ENCODE peak calls at places on chromosome 15, in four cellular contexts. D is thyroid gland, Z is AG04450, V is psoas muscle. R is an unnamed sample.

GRCh38 chr15:95663156-95663831 is 667.2 kb upstream of the NR2F2 start:
- DNase-seq in D (no peak), Z (peak; percentile 44), V (no peak), R (peak; percentile 88)

GRCh38 chr15:96360581-96361308 is 30.2 kb downstream of the NR2F2 start:
- DNase-seq in D (no peak), Z (no peak), V (no peak), R (no peak)

GRCh38 chr15:96255599-96255998 is 74.9 kb upstream of the NR2F2 start:
- DNase-seq in D (no peak), Z (no peak), V (no peak), R (no peak)

GRCh38 chr15:89016549-89017041 is 71.7 kb upstream of the ABHD2 start:
- DNase-seq in D (peak; percentile 25), Z (no peak), V (peak; percentile 18), R (no peak)

GRCh38 chr15:92954578-92954977 is 54.5 kb downstream of the CHD2 start:
- DNase-seq in D (no peak), Z (no peak), V (no peak), R (no peak)

GRCh38 chr15:78282324-78282723 is 17.1 kb downstream of the SKIC8 start:
- DNase-seq in D (no peak), Z (no peak), V (no peak), R (peak; percentile 83)

GRCh38 chr15:52011711-52012144 is 7.3 kb upstream of the MAPK6 start:
- DNase-seq in D (no peak), Z (no peak), V (no peak), R (peak; percentile 44)

GRCh38 chr15:88604972-88605506 is 16.1 kb upstream of the AEN start:
- DNase-seq in D (peak; percentile 72), Z (no peak), V (no peak), R (no peak)

GRCh38 chr15:77497108-77497737 is 76.5 kb downstream of the HMG20A start:
- DNase-seq in D (peak; percentile 94), Z (no peak), V (peak; percentile 72), R (no peak)

GRCh38 chr15:82036461-82036860 is 9.4 kb downstream of the MEX3B start:
- DNase-seq in D (no peak), Z (no peak), V (no peak), R (no peak)

GRCh38 chr15:85625431-85625830 is 169.3 kb downstream of the KLHL25 start:
- DNase-seq in D (no peak), Z (no peak), V (no peak), R (no peak)

GRCh38 chr15:28920781-28921331 is 35.1 kb downstream of the APBA2 start:
- DNase-seq in D (no peak), Z (no peak), V (no peak), R (no peak)

GRCh38 chr15:85899927-85900326 is 105.2 kb upstream of the KLHL25 start:
- DNase-seq in D (no peak), Z (no peak), V (no peak), R (no peak)

GRCh38 chr15:61112231-61112630 is 116.9 kb downstream of the RORA start:
- DNase-seq in D (no peak), Z (no peak), V (no peak), R (no peak)

GRCh38 chr15:59396660-59397059 is 24.0 kb upstream of the MYO1E start:
- DNase-seq in D (no peak), Z (no peak), V (no peak), R (no peak)

GRCh38 chr15:48363474-48363873 is 32.2 kb downstream of the DUT start:
- DNase-seq in D (no peak), Z (no peak), V (no peak), R (no peak)

GRCh38 chr15:82132742-82133141 is 86.9 kb upstream of the MEX3B start:
- DNase-seq in D (no peak), Z (peak; percentile 65), V (no peak), R (peak; percentile 94)

GRCh38 chr15:68290715-68291114 is 13.2 kb downstream of the FEM1B start:
- DNase-seq in D (no peak), Z (no peak), V (no peak), R (no peak)

GRCh38 chr15:48936666-48937065 is 27.1 kb downstream of the SHC4 start:
- DNase-seq in D (no peak), Z (peak; percentile 65), V (no peak), R (peak; percentile 52)

GRCh38 chr15:67839358-67839928 is 402 bp downstream of the RNU6-1 start:
- DNase-seq in D (no peak), Z (no peak), V (no peak), R (no peak)

GRCh38 chr15:83436513-83437158 is 10.5 kb upstream of the SH3GL3 start:
- DNase-seq in D (no peak), Z (no peak), V (no peak), R (peak; percentile 63)

GRCh38 chr15:101046826-101047225 is 127.7 kb downstream of the LRRK1 start:
- DNase-seq in D (no peak), Z (no peak), V (no peak), R (no peak)

GRCh38 chr15:51074926-51075325 is 19.8 kb downstream of the TNFAIP8L3 start:
- DNase-seq in D (no peak), Z (no peak), V (no peak), R (no peak)

GRCh38 chr15:68503213-68503612 is 71.2 kb upstream of the ITGA11 start:
- DNase-seq in D (no peak), Z (no peak), V (no peak), R (no peak)

GRCh38 chr15:99104788-99105515 is at the start of gene SYNM:
- DNase-seq in D (peak; percentile 76), Z (no peak), V (peak; percentile 86), R (peak; percentile 72)

GRCh38 chr15:40151499-40151898 is 9.4 kb upstream of the BUB1B start:
- DNase-seq in D (no peak), Z (no peak), V (no peak), R (no peak)

GRCh38 chr15:48424076-48424475 is 92.8 kb downstream of the DUT start:
- DNase-seq in D (no peak), Z (no peak), V (no peak), R (peak; percentile 77)

GRCh38 chr15:95857124-95857757 is 473.3 kb upstream of the NR2F2 start:
- DNase-seq in D (no peak), Z (peak; percentile 58), V (no peak), R (peak; percentile 84)

GRCh38 chr15:59274126-59274970 is 67.7 kb downstream of the LDHAL6B start:
- DNase-seq in D (no peak), Z (no peak), V (no peak), R (peak; percentile 68)

GRCh38 chr15:33357845-33358244 is 47.1 kb downstream of the RYR3 start:
- DNase-seq in D (no peak), Z (no peak), V (no peak), R (no peak)

GRCh38 chr15:65099336-65099735 is 15.7 kb downstream of the UBAP1L start:
- DNase-seq in D (no peak), Z (no peak), V (no peak), R (no peak)

GRCh38 chr15:65100427-65100826 is 14.6 kb downstream of the UBAP1L start:
- DNase-seq in D (no peak), Z (no peak), V (no peak), R (no peak)

GRCh38 chr15:65101418-65101890 is 13.5 kb downstream of the UBAP1L start:
- DNase-seq in D (peak; percentile 81), Z (peak; percentile 36), V (peak; percentile 70), R (peak; percentile 31)

GRCh38 chr15:65102912-65103311 is 12.1 kb downstream of the UBAP1L start:
- DNase-seq in D (no peak), Z (no peak), V (no peak), R (no peak)

GRCh38 chr15:65101891-65102708 is 12.9 kb downstream of the UBAP1L start:
- DNase-seq in D (no peak), Z (no peak), V (no peak), R (no peak)
- TF ChIP-seq CTCF in D (no peak), Z (no peak), V (no peak), R (no peak)

GRCh38 chr15:57423599-57424140 is 47.4 kb downstream of the CGNL1 start:
- DNase-seq in D (no peak), Z (no peak), V (no peak), R (no peak)

GRCh38 chr15:57429098-57429497 is 52.8 kb downstream of the CGNL1 start:
- DNase-seq in D (no peak), Z (no peak), V (no peak), R (no peak)

GRCh38 chr15:57424628-57425405 is 48.5 kb downstream of the CGNL1 start:
- DNase-seq in D (no peak), Z (no peak), V (no peak), R (no peak)

GRCh38 chr15:57427367-57427821 is 51.1 kb downstream of the CGNL1 start:
- DNase-seq in D (no peak), Z (no peak), V (peak; percentile 24), R (peak; percentile 62)

DNA sequence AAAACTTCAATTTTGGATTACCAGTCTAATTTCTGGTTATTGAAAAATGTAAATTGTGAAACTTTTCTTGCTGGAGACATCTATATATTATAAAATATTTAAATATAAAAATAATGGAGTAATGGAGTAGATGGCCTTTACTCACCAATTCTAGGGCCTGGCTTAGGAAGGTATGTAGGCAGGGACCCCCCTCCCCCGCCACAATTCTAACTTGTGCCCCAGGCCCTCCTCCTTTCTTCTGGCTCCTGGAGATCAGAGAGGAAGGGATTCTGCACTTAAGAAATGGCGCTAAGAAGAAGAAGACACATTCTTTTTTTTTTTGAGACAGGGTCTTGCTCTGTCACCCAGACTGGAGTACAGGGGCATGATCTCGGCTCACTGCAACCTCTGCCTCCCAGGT is 49.5 kb downstream of the CGNL1 start:
- DNase-seq in D (no peak), Z (no peak), V (no peak), R (no peak)
- H3K4me3 ChIP-seq in D (no peak overlapping the region), Z (no peak overlapping the region), V (no peak overlapping the region), R (no peak overlapping the region)

DNA sequence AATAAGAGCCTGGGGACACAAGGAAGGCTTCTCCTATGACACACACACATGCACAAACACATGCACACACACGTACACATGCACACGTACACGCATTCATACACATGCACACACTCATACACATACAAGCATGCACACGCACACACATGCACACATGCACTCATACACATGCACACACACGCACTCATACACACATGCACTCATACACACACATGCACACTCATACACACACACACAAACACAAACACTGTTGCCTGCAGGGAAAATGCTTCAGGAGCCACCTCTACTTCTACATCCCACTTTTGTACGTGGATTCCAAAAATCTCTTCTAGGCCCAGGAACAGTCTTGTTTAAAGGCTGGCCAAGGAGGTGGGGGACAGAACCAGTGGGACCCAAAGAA is 20.7 kb upstream of the NR2E3 start:
- DNase-seq in D (no peak), Z (no peak), V (no peak), R (no peak)
- TF ChIP-seq CTCF in D (no peak), Z (no peak), V (no peak), R (no peak)

GRCh38 chr15:90987561-90988141 is 6.7 kb downstream of the PRC1 start:
- DNase-seq in D (no peak), Z (no peak), V (no peak), R (no peak)

GRCh38 chr15:90989040-90989768 is 5.1 kb downstream of the PRC1 start:
- DNase-seq in D (no peak), Z (no peak), V (no peak), R (no peak)

GRCh38 chr15:90986790-90987507 is 7.4 kb downstream of the PRC1 start:
- DNase-seq in D (no peak), Z (no peak), V (no peak), R (no peak)

GRCh38 chr15:90990446-90990845 is 3.9 kb downstream of the PRC1 start:
- DNase-seq in D (no peak), Z (no peak), V (no peak), R (no peak)

GRCh38 chr15:90988249-90988648 is 6.1 kb downstream of the PRC1 start:
- DNase-seq in D (no peak), Z (no peak), V (no peak), R (no peak)
- H3K4me3 ChIP-seq in D (no peak overlapping the region), Z (no peak overlapping the region), V (no peak overlapping the region), R (peak overlapping the region; percentile 12)

GRCh38 chr15:44129911-44130310 is 65.2 kb downstream of the FRMD5 start:
- DNase-seq in D (no peak), Z (no peak), V (no peak), R (no peak)
- TF ChIP-seq CTCF in D (no peak), Z (no peak), V (no peak), R (no peak)